ENCODE peak calls at places on chromosome 7, in four cellular contexts. U is NCI-H1092; T is CD8-positive, alpha-beta T cell; W is foreskin fibroblast. H is an unnamed sample.

GRCh38 chr7:29005829-29006228 is 47.7 kb upstream of the TRIL start:
- DNase-seq in U (no peak), T (no peak), W (no peak), H (no peak)

GRCh38 chr7:85191383-85191782 is 4.5 kb upstream of the SEMA3D start:
- DNase-seq in T (no peak), U (no peak), W (no peak), H (peak)

GRCh38 chr7:1503816-1504775 is at the start of gene INTS1:
- DNase-seq in W (peak), T (peak), U (peak), H (peak)

GRCh38 chr7:99396914-99397631 is 11.3 kb downstream of the PDAP1 start:
- DNase-seq in U (no peak), T (no peak), W (no peak), H (no peak)

GRCh38 chr7:76383089-76383944 is 24.5 kb upstream of the YWHAG start:
- DNase-seq in W (no peak), U (no peak), T (no peak), H (no peak)

GRCh38 chr7:144127714-144128334 is 4.8 kb downstream of the OR2A14 start:
- DNase-seq in W (peak), U (peak), T (peak), H (peak)

GRCh38 chr7:127941471-127941870 is 89.8 kb downstream of the LRRC4 start:
- DNase-seq in U (no peak), W (no peak), T (no peak), H (no peak)

GRCh38 chr7:65953890-65954289 is 28.1 kb downstream of the GUSB start:
- DNase-seq in U (no peak), W (no peak), T (no peak), H (no peak)

GRCh38 chr7:44808914-44809393 is 12.5 kb downstream of the PPIA start:
- DNase-seq in W (no peak), U (no peak), T (no peak), H (no peak)

GRCh38 chr7:2006921-2007381 is 225.8 kb downstream of the MAD1L1 start:
- DNase-seq in T (no peak), U (no peak), W (no peak), H (no peak)

GRCh38 chr7:125516194-125516593 is 586.6 kb upstream of the POT1 start:
- DNase-seq in W (no peak), T (no peak), U (peak), H (no peak)